ENCODE peak calls at places on chromosomes 16 and 17, in six cellular contexts. One of them, this sample, is unnamed.

GRCh38 chr16:70736454-70737376 is 50.9 kb upstream of the MTSS2 start:
- ATAC-seq in HepG2: peak
- ATAC-seq in upper lobe of left lung: no peak
- ATAC-seq in K562: no peak
- ATAC-seq in A549: no peak
- ATAC-seq in GM12878: no peak
- ATAC-seq in this sample: no peak

GRCh38 chr16:70453891-70454220 is 539 bp upstream of the FCSK start:
- ATAC-seq in HepG2: peak
- ATAC-seq in upper lobe of left lung: peak
- ATAC-seq in K562: no peak
- ATAC-seq in A549: no peak
- ATAC-seq in GM12878: no peak
- ATAC-seq in this sample: no peak

GRCh38 chr17:61179316-61179715 is 220.3 kb upstream of the TBX2 start:
- ATAC-seq in HepG2: peak
- ATAC-seq in upper lobe of left lung: no peak
- ATAC-seq in K562: no peak
- ATAC-seq in A549: no peak
- ATAC-seq in GM12878: no peak
- ATAC-seq in this sample: no peak

GRCh38 chr16:57667526-57668258 is 414 bp upstream of the ADGRG3 start:
- ATAC-seq in HepG2: peak
- ATAC-seq in upper lobe of left lung: peak
- ATAC-seq in K562: peak
- ATAC-seq in A549: peak
- ATAC-seq in GM12878: peak
- ATAC-seq in this sample: peak

GRCh38 chr16:82096641-82097040 is 61.6 kb downstream of the HSD17B2 start:
- ATAC-seq in HepG2: no peak
- ATAC-seq in upper lobe of left lung: no peak
- ATAC-seq in K562: no peak
- ATAC-seq in A549: no peak
- ATAC-seq in GM12878: no peak
- ATAC-seq in this sample: no peak

GRCh38 chr17:79746955-79747507 is 16.3 kb downstream of the ENPP7 start:
- ATAC-seq in HepG2: no peak
- ATAC-seq in upper lobe of left lung: no peak
- ATAC-seq in K562: no peak
- ATAC-seq in A549: no peak
- ATAC-seq in GM12878: no peak
- ATAC-seq in this sample: no peak

GRCh38 chr17:7557825-7558543 is 566 bp upstream of the TNFSF13 start:
- ATAC-seq in HepG2: peak
- ATAC-seq in upper lobe of left lung: peak
- ATAC-seq in K562: no peak
- ATAC-seq in A549: no peak
- ATAC-seq in GM12878: peak
- ATAC-seq in this sample: peak

GRCh38 chr17:17675416-17675815 is 5.8 kb upstream of the RAI1 start:
- ATAC-seq in HepG2: no peak
- ATAC-seq in upper lobe of left lung: no peak
- ATAC-seq in K562: no peak
- ATAC-seq in A549: no peak
- ATAC-seq in GM12878: no peak
- ATAC-seq in this sample: no peak

GRCh38 chr17:79803997-79804855 is 7.3 kb upstream of the CBX8 start:
- ATAC-seq in HepG2: peak
- ATAC-seq in upper lobe of left lung: peak
- ATAC-seq in K562: no peak
- ATAC-seq in A549: no peak
- ATAC-seq in GM12878: peak
- ATAC-seq in this sample: no peak

GRCh38 chr16:54342001-54342776 is 55.6 kb upstream of the IRX3 start:
- ATAC-seq in HepG2: no peak
- ATAC-seq in upper lobe of left lung: peak
- ATAC-seq in K562: no peak
- ATAC-seq in A549: peak
- ATAC-seq in GM12878: no peak
- ATAC-seq in this sample: no peak

DNA sequence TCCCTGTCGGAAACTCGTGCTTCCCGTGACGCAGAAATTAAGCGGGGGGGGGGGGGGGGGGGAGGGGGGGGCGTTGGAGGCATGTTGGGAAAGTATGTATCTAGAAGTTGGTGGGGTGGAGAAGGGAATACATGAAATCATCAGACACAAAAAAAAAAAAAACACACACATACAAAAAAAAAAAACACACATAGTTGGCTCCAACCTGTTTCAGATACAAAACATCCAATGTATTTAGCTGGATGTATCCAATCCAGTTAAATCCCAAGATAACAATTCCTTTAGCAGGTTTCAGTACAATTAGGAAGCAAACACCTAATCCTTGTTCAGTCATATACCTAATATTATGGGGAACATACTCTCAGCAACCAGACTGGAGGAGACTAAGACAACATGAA is 29.6 kb downstream of the FAM222B start:
- ATAC-seq in HepG2: no peak
- ATAC-seq in upper lobe of left lung: no peak
- ATAC-seq in K562: no peak
- ATAC-seq in A549: no peak
- ATAC-seq in GM12878: no peak
- ATAC-seq in this sample: no peak
- TF ChIP-seq CTCF in HepG2: no peak
- TF ChIP-seq CTCF in upper lobe of left lung: no peak
- TF ChIP-seq CTCF in K562: no peak
- TF ChIP-seq CTCF in A549: no peak
- TF ChIP-seq CTCF in GM12878: no peak
- TF ChIP-seq CTCF in this sample: no peak

DNA sequence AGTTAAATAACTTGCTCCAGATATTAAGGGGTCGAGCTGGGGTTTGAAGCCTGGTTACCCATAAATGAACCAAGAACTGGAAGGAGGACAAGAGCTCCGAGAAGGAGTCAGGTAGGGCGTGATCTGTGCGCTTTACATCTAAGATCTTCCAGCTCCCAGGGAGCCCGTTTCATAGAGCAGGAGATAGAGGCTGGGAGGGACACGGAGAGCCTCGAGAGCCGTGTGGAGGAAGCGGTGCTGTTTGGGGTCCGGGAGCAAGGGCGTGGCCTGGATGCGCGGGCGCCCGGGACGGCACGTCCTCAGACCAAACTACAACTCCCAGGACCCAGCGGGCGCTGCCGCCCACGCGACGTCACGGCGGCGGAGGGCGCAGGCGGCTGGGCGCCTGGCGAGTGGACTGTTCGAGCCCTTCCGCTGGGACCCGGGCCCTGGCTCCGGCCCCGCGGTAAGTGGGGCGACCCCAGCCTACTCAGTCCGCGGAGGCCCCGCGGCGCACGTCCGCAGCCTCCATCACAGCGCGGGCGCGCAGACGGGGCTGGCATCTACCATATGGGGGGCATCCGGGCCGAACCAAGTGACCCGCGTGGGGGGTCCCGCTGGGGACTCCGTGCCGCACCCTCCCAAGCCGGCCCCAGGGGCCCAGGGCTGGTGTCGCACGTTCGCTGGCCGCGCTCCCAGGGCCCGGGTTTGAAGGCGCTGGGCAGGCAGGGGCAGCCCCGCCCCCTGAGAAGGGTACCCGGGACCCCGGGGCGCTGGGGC is at the start of gene BCKDK:
- ATAC-seq in HepG2: peak
- ATAC-seq in upper lobe of left lung: peak
- ATAC-seq in K562: peak
- ATAC-seq in A549: peak
- ATAC-seq in GM12878: peak
- ATAC-seq in this sample: peak
- TF ChIP-seq POLR2A in HepG2: peak
- TF ChIP-seq POLR2A in upper lobe of left lung: peak
- TF ChIP-seq POLR2A in K562: peak
- TF ChIP-seq POLR2A in A549: peak
- TF ChIP-seq POLR2A in GM12878: peak
- TF ChIP-seq POLR2A in this sample: peak

GRCh38 chr16:56643080-56643778 is 4.8 kb downstream of the MT1A start:
- ATAC-seq in HepG2: peak
- ATAC-seq in upper lobe of left lung: peak
- ATAC-seq in K562: peak
- ATAC-seq in A549: peak
- ATAC-seq in GM12878: peak
- ATAC-seq in this sample: peak
- TF ChIP-seq EP300 in HepG2: no peak
- TF ChIP-seq EP300 in upper lobe of left lung: peak
- TF ChIP-seq EP300 in K562: no peak
- TF ChIP-seq EP300 in A549: no peak
- TF ChIP-seq EP300 in GM12878: no peak
- TF ChIP-seq EP300 in this sample: no peak

GRCh38 chr17:64787921-64788271 is 125.8 kb upstream of the SMURF2 start:
- ATAC-seq in HepG2: peak
- ATAC-seq in upper lobe of left lung: no peak
- ATAC-seq in K562: no peak
- ATAC-seq in A549: no peak
- ATAC-seq in GM12878: no peak
- ATAC-seq in this sample: no peak

GRCh38 chr17:64784353-64784798 is 122.3 kb upstream of the SMURF2 start:
- ATAC-seq in HepG2: no peak
- ATAC-seq in upper lobe of left lung: no peak
- ATAC-seq in K562: no peak
- ATAC-seq in A549: no peak
- ATAC-seq in GM12878: no peak
- ATAC-seq in this sample: no peak

GRCh38 chr17:64785050-64785449 is 122.9 kb upstream of the SMURF2 start:
- ATAC-seq in HepG2: no peak
- ATAC-seq in upper lobe of left lung: no peak
- ATAC-seq in K562: no peak
- ATAC-seq in A549: no peak
- ATAC-seq in GM12878: no peak
- ATAC-seq in this sample: no peak

GRCh38 chr17:64787255-64787920 is 125.3 kb upstream of the SMURF2 start:
- ATAC-seq in HepG2: peak
- ATAC-seq in upper lobe of left lung: no peak
- ATAC-seq in K562: no peak
- ATAC-seq in A549: no peak
- ATAC-seq in GM12878: no peak
- ATAC-seq in this sample: no peak

GRCh38 chr17:64786337-64786736 is 124.2 kb upstream of the SMURF2 start:
- ATAC-seq in HepG2: no peak
- ATAC-seq in upper lobe of left lung: no peak
- ATAC-seq in K562: no peak
- ATAC-seq in A549: no peak
- ATAC-seq in GM12878: no peak
- ATAC-seq in this sample: no peak
- TF ChIP-seq CTCF in HepG2: no peak
- TF ChIP-seq CTCF in upper lobe of left lung: no peak
- TF ChIP-seq CTCF in K562: no peak
- TF ChIP-seq CTCF in A549: no peak
- TF ChIP-seq CTCF in GM12878: no peak
- TF ChIP-seq CTCF in this sample: no peak

DNA sequence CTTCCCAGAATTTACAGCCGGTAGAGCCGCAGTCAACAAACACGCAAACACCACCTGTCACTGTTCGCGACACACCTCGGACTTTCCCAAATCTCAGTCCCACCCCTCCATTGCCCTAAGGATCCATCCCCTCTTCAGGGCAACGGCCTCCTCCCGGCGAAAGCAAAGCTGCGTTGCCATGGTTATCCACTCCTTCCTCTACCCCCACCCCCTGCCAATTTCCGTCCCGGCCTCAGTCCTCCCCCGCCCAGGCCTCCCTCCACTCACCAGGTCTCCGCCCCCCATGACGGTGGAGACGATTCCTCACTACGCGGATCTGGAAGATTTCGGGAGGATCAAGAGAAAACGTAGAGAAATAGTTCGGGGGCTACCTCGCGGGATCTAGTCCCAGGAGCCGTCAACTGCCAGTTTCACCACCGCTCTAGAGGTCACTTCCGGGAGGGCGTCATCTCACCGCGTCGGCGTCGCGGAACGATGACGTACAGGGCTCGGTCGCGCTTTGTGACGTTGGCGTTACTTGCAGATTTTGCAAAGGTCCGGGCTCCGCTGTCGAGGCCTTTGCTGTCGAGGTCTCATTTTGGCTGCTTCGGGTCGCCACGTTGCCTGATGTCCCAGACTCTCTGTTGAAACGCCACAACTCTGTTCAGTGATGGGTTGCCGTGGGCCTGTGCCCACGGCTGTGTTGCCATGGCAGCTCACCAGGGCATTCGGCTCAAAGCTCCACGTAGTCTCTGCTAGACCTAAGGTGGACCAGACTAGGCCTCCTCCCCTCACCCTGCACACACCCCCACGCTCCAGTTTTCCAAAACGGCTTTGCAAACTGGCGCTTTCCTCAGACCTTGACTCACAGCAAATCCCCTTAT is at the start of gene CWC25:
- ATAC-seq in HepG2: peak
- ATAC-seq in upper lobe of left lung: peak
- ATAC-seq in K562: peak
- ATAC-seq in A549: peak
- ATAC-seq in GM12878: peak
- ATAC-seq in this sample: peak
- TF ChIP-seq POLR2A in HepG2: peak
- TF ChIP-seq POLR2A in upper lobe of left lung: peak
- TF ChIP-seq POLR2A in K562: peak
- TF ChIP-seq POLR2A in A549: peak
- TF ChIP-seq POLR2A in GM12878: peak
- TF ChIP-seq POLR2A in this sample: peak

DNA sequence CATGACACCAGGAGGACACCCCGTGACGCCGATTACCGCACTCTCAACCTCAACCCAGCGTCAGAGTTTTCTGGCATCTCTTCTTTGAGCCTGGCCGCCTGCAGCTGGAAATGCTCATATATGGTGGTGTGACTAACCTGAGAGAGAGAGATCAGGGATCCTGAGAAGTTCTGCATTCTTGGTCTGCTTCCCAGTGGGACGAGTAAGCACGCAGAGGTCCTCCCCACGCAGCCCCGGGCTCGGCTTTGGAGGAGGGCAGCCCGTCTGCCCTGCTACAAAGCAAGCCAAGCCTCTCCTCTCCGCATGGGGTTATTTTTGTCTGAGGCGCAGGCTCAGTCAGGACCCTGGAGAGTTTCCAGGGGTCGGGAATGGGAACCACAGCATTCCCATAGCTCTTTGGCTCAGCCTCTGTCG is 16.5 kb downstream of the CRISPLD2 start:
- ATAC-seq in HepG2: no peak
- ATAC-seq in upper lobe of left lung: peak
- ATAC-seq in K562: no peak
- ATAC-seq in A549: peak
- ATAC-seq in GM12878: no peak
- ATAC-seq in this sample: peak
- TF ChIP-seq EP300 in HepG2: no peak
- TF ChIP-seq EP300 in upper lobe of left lung: no peak
- TF ChIP-seq EP300 in K562: no peak
- TF ChIP-seq EP300 in A549: no peak
- TF ChIP-seq EP300 in GM12878: no peak
- TF ChIP-seq EP300 in this sample: peak